ENCODE peak calls at places on chromosomes 6 and 20, in six cellular contexts. X, C, D, F, E and A are unnamed samples.
A peak's percentile ranks its signal among the peaks of the same experiment; 100 is the strongest.

GRCh38 chr6:85865665-85866372 is 223.1 kb upstream of the SYNCRIP start:
- DNase-seq in X (peak; percentile 56), C (peak; percentile 78), D (no peak), F (peak; percentile 24), E (peak; percentile 77), A (no peak)

GRCh38 chr6:84107495-84107894 is 73.9 kb downstream of the MRAP2 start:
- DNase-seq in X (peak; percentile 15), C (no peak), D (no peak), F (no peak), E (no peak), A (no peak)

GRCh38 chr6:157219201-157220200 is 103.8 kb downstream of the TMEM242 start:
- DNase-seq in X (no peak), C (peak; percentile 54), D (no peak), F (no peak), E (peak; percentile 69), A (no peak)

GRCh38 chr20:17498181-17498580 is 33.0 kb downstream of the BFSP1 start:
- DNase-seq in X (no peak), C (peak; percentile 15), D (no peak), F (no peak), E (no peak), A (no peak)

GRCh38 chr6:103139377-103139776 is 1720.3 kb downstream of the HACE1 start:
- DNase-seq in X (no peak), C (no peak), D (no peak), F (no peak), E (no peak), A (no peak)

GRCh38 chr20:41173791-41174341 is 36.5 kb downstream of the PLCG1 start:
- DNase-seq in X (no peak), C (no peak), D (no peak), F (no peak), E (no peak), A (no peak)

GRCh38 chr6:43774776-43775583 is 5.0 kb downstream of the VEGFA start:
- DNase-seq in X (peak; percentile 85), C (peak; percentile 73), D (peak; percentile 27), F (peak; percentile 93), E (peak; percentile 64), A (peak; percentile 61)

GRCh38 chr6:132504757-132505156 is 8.2 kb downstream of the STX7 start:
- DNase-seq in X (no peak), C (no peak), D (no peak), F (no peak), E (no peak), A (no peak)

GRCh38 chr6:64969139-64969538 is 737.9 kb downstream of the EYS start:
- DNase-seq in X (no peak), C (no peak), D (no peak), F (no peak), E (no peak), A (no peak)

GRCh38 chr6:23905301-23905700 is 220.7 kb upstream of the NRSN1 start:
- DNase-seq in X (no peak), C (no peak), D (no peak), F (no peak), E (no peak), A (no peak)

GRCh38 chr6:19399406-19399805 is 437.8 kb upstream of the ID4 start:
- DNase-seq in X (peak; percentile 58), C (peak; percentile 60), D (no peak), F (no peak), E (peak; percentile 83), A (no peak)

GRCh38 chr20:46350201-46350985 is 42.1 kb upstream of the CDH22 start:
- DNase-seq in X (peak; percentile 80), C (peak; percentile 93), D (no peak), F (peak; percentile 60), E (peak; percentile 95), A (peak; percentile 75)

GRCh38 chr6:68192988-68193387 is 442.1 kb upstream of the ADGRB3 start:
- DNase-seq in X (no peak), C (no peak), D (no peak), F (no peak), E (no peak), A (no peak)

GRCh38 chr6:68194846-68195478 is 440.1 kb upstream of the ADGRB3 start:
- DNase-seq in X (no peak), C (no peak), D (no peak), F (no peak), E (no peak), A (no peak)

GRCh38 chr6:68197356-68197755 is 437.7 kb upstream of the ADGRB3 start:
- DNase-seq in X (no peak), C (no peak), D (no peak), F (no peak), E (peak; percentile 15), A (no peak)

GRCh38 chr6:68200929-68201328 is 434.2 kb upstream of the ADGRB3 start:
- DNase-seq in X (no peak), C (no peak), D (no peak), F (no peak), E (no peak), A (no peak)

DNA sequence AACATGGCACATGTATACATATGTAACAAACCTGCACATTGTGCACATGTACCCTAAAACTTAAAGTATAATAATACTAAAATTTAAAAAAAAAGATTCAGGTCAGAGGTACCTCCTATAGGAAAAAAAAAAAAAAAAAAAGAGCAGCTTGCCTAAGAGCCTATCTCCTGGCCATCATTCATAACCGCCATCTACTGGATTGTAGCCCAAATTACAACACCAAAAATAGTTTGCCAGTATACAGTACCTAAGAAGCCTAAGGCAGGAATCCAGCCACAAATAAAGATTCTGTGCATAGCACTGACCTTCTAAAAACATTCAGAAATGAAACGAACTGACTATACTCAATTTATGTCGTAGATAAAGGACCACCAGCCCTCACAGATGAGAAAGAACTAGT is 438.4 kb upstream of the ADGRB3 start:
- DNase-seq in X (peak; percentile 48), C (peak; percentile 33), D (no peak), F (peak; percentile 3), E (peak; percentile 31), A (no peak)
- TF ChIP-seq CTCF in X (peak; percentile 28), C (peak; percentile 31), D (no peak), F (peak; percentile 29), E (peak; percentile 10), A (peak; percentile 54)

GRCh38 chr6:137490961-137491360 is 3.2 kb downstream of the OLIG3 start:
- DNase-seq in X (no peak), C (no peak), D (no peak), F (peak; percentile 14), E (no peak), A (no peak)
- H3K4me3 ChIP-seq in X (no peak overlapping the region), C (no peak overlapping the region), D (no peak overlapping the region), F (no peak overlapping the region), E (no peak overlapping the region), A (no peak overlapping the region)

DNA sequence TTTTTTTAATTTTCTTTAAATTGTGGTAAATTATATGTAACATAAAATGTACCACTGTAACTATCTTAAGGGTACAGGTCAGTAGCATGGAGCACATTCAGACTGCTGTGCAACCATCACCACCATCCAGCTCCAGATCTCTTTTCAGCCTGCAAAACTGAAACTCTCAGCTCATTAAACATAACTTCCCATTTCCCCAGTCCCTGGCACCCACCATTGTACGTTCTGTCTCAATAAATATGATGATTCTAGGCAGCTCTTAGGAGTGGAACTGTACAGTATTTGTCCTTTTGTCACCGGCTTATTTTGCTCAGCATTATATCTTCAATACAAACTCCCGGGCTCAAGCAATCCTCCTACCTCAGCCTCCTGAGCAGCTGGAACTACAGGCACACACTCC is 1.5 kb downstream of the ZC3H12D start:
- DNase-seq in X (no peak), C (no peak), D (no peak), F (no peak), E (no peak), A (no peak)
- TF ChIP-seq CTCF in X (no peak), C (no peak), D (no peak), F (no peak), E (no peak), A (no peak)

DNA sequence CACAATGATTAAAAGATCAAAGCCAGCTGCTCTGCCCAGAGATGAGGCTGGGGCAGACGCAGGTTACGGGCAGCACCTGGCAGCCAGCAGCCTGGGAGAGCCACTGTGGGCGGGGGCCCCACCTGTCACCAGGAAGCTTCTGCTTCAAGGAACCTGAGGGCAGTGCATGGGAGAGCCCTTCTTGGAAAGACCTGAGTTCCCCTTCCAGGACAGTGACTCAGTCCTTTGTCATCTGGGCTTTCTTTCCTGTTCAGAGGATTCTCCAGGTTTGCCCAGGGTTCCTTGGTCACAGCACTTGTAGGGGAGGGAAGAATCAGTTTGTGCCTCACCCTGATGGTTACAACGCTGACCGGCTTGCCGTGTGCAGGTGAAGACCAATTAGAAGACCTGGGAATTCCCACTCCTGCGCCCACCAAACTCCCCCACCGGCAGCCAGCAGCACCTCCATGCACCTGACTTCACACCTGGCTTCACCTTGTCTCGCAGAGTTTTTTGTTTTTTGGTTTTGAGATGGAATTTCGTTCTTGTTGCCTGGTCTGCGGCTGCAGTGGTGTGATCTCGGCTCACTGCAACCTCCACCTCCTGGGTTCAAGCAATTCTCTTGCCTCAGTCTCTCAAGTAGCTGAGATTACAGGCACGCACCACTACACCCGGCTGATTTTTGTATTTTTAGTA is 2.0 kb downstream of the ZBP1 start:
- DNase-seq in X (no peak), C (no peak), D (no peak), F (no peak), E (no peak), A (no peak)
- H3K4me3 ChIP-seq in X (no peak overlapping the region), C (no peak overlapping the region), D (peak overlapping the region; percentile 51), F (no peak overlapping the region), E (no peak overlapping the region), A (peak overlapping the region; percentile 57)

GRCh38 chr20:21046413-21047070 is 59.6 kb downstream of the LINC00237 start:
- DNase-seq in X (no peak), C (no peak), D (no peak), F (no peak), E (no peak), A (no peak)

GRCh38 chr20:21047981-21048380 is 58.2 kb downstream of the LINC00237 start:
- DNase-seq in X (no peak), C (no peak), D (no peak), F (no peak), E (no peak), A (no peak)

GRCh38 chr20:21050710-21051109 is 55.4 kb downstream of the LINC00237 start:
- DNase-seq in X (no peak), C (no peak), D (no peak), F (no peak), E (no peak), A (no peak)

GRCh38 chr20:21052241-21052640 is 53.9 kb downstream of the LINC00237 start:
- DNase-seq in X (no peak), C (no peak), D (no peak), F (no peak), E (no peak), A (no peak)

DNA sequence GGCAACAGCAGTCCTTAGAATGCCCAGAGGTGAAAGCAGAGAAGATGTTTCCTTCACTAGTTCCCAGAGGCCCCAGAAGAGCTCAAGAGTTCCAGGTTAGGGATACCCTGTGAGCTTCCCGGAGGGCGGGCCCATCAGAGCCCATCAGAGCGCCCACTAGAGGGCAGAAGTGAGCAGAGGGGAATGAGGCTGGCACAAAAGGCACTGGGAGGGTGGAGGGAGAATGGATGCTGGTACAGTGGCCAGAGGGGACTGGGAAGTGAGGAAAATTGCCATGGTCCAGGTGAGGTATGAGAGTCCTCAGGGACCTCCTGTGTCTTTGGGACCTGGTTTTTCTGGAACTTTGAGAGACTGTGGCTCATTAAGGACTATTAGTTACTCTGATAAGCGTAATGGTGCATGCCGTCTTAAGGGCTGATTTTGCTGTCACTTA is 57.3 kb downstream of the LINC00237 start:
- DNase-seq in X (peak; percentile 59), C (peak; percentile 3), D (peak; percentile 17), F (peak; percentile 60), E (no peak), A (peak; percentile 17)
- TF ChIP-seq CTCF in X (peak; percentile 91), C (peak; percentile 56), D (peak; percentile 65), F (peak; percentile 74), E (peak; percentile 26), A (peak; percentile 97)